ENCODE peak calls at places on chromosomes 11 and 22, in ten cellular contexts. G is left colon; J is pulmonary artery endothelial cell; W is cardiac muscle cell; V is iPS-NIHi11; B is hypothalamus; P is NT2/D1; N is LoVo; D is neural crest cell; Z is CD4-positive, alpha-beta memory T cell. F is an unnamed sample.

GRCh38 chr22:21796863-21797262 is 61.3 kb upstream of the YPEL1 start:
- DNase-seq in G (no peak), J (no peak), W (no peak), V (peak), B (no peak), P (no peak), N (no peak), D (no peak), Z (no peak), F (no peak)

GRCh38 chr11:92707173-92707619 is 262.3 kb upstream of the MTNR1B start:
- DNase-seq in G (no peak), J (no peak), W (no peak), V (no peak), B (no peak), P (no peak), N (no peak), D (no peak), Z (no peak), F (no peak)

GRCh38 chr22:37476389-37477329 is 9.5 kb downstream of the MFNG start:
- DNase-seq in G (no peak), J (no peak), W (no peak), V (no peak), B (no peak), P (no peak), N (no peak), D (no peak), Z (no peak), F (no peak)

GRCh38 chr11:62592216-62592815 is 993 bp upstream of the TUT1 start:
- DNase-seq in G (no peak), J (no peak), W (no peak), V (peak), B (no peak), P (no peak), N (no peak), D (no peak), Z (no peak), F (no peak)

GRCh38 chr11:38402063-38402462 is 1804.0 kb upstream of the RAG2 start:
- DNase-seq in G (no peak), J (no peak), W (no peak), V (no peak), B (no peak), P (no peak), N (no peak), D (no peak), Z (no peak), F (no peak)

GRCh38 chr22:20249797-20250354 is 18.2 kb downstream of the RTN4R start:
- DNase-seq in G (no peak), J (no peak), W (no peak), V (no peak), B (peak), P (no peak), N (no peak), D (no peak), Z (no peak), F (no peak)

GRCh38 chr22:49999063-49999900 is 13.3 kb downstream of the IL17REL start:
- DNase-seq in G (peak), J (no peak), W (peak), V (peak), B (no peak), P (no peak), N (no peak), D (peak), Z (no peak), F (peak)

GRCh38 chr11:74877132-74877531 is 71.8 kb downstream of the XRRA1 start:
- DNase-seq in G (no peak), J (no peak), W (no peak), V (no peak), B (no peak), P (peak), N (no peak), D (no peak), Z (no peak), F (no peak)

GRCh38 chr11:122789916-122790315 is 48.4 kb upstream of the CRTAM start:
- DNase-seq in G (no peak), J (no peak), W (no peak), V (no peak), B (no peak), P (no peak), N (no peak), D (no peak), Z (no peak), F (no peak)

GRCh38 chr22:20645954-20646353 is 128.0 kb upstream of the SERPIND1 start:
- DNase-seq in G (no peak), J (no peak), W (no peak), V (no peak), B (no peak), P (no peak), N (no peak), D (no peak), Z (no peak), F (peak)

GRCh38 chr22:29904020-29904419 is 21.0 kb downstream of the MTMR3 start:
- DNase-seq in G (no peak), J (no peak), W (no peak), V (no peak), B (no peak), P (no peak), N (no peak), D (no peak), Z (no peak), F (no peak)

GRCh38 chr11:13313005-13313819 is 35.6 kb downstream of the BMAL1 start:
- DNase-seq in G (no peak), J (no peak), W (no peak), V (no peak), B (no peak), P (no peak), N (no peak), D (no peak), Z (no peak), F (no peak)

GRCh38 chr11:45109400-45109799 is 37.0 kb upstream of the PRDM11 start:
- DNase-seq in G (no peak), J (no peak), W (no peak), V (no peak), B (no peak), P (no peak), N (no peak), D (no peak), Z (no peak), F (no peak)

GRCh38 chr11:83511646-83512045 is 225.5 kb upstream of the CCDC90B start:
- DNase-seq in G (no peak), J (no peak), W (no peak), V (no peak), B (no peak), P (no peak), N (no peak), D (no peak), Z (no peak), F (peak)

GRCh38 chr11:1644601-1645356 is 15.2 kb downstream of the KRTAP5-5 start:
- DNase-seq in G (no peak), J (no peak), W (no peak), V (no peak), B (no peak), P (no peak), N (no peak), D (no peak), Z (no peak), F (no peak)

GRCh38 chr11:115623021-115623451 is 118.8 kb upstream of the CADM1 start:
- DNase-seq in G (peak), J (no peak), W (peak), V (no peak), B (no peak), P (no peak), N (peak), D (no peak), Z (no peak), F (no peak)

GRCh38 chr11:112440518-112440917 is 179.9 kb upstream of the PLET1 start:
- DNase-seq in G (no peak), J (no peak), W (no peak), V (peak), B (no peak), P (peak), N (no peak), D (no peak), Z (no peak), F (peak)

GRCh38 chr11:70105369-70105754 is 27.2 kb downstream of the ANO1 start:
- DNase-seq in G (no peak), J (no peak), W (no peak), V (no peak), B (no peak), P (no peak), N (no peak), D (no peak), Z (no peak), F (no peak)

GRCh38 chr11:18853086-18853720 is 61.6 kb upstream of the PTPN5 start:
- DNase-seq in G (no peak), J (no peak), W (peak), V (peak), B (no peak), P (peak), N (peak), D (no peak), Z (no peak), F (peak)

GRCh38 chr11:28346209-28346608 is 238.0 kb downstream of the METTL15 start:
- DNase-seq in G (no peak), J (no peak), W (no peak), V (no peak), B (no peak), P (no peak), N (peak), D (no peak), Z (no peak), F (no peak)

GRCh38 chr11:121372671-121373429 is 79.3 kb upstream of the SORL1 start:
- DNase-seq in G (no peak), J (no peak), W (no peak), V (peak), B (no peak), P (peak), N (no peak), D (no peak), Z (peak), F (peak)

GRCh38 chr11:127000291-127000968 is at the start of gene KIRREL3:
- DNase-seq in G (no peak), J (no peak), W (peak), V (peak), B (peak), P (no peak), N (no peak), D (peak), Z (no peak), F (peak)

GRCh38 chr11:116790167-116791001 is 1.3 kb downstream of the APOA5 start:
- DNase-seq in G (no peak), J (no peak), W (no peak), V (no peak), B (no peak), P (no peak), N (no peak), D (no peak), Z (no peak), F (no peak)

GRCh38 chr22:46934746-46935491 is 172.5 kb downstream of the TBC1D22A start:
- DNase-seq in G (no peak), J (peak), W (no peak), V (no peak), B (no peak), P (no peak), N (peak), D (no peak), Z (no peak), F (no peak)

GRCh38 chr11:128719556-128719824 is 25.6 kb downstream of the FLI1 start:
- DNase-seq in G (no peak), J (no peak), W (no peak), V (no peak), B (no peak), P (no peak), N (no peak), D (no peak), Z (no peak), F (no peak)

GRCh38 chr11:74694536-74694935 is 36.7 kb downstream of the CHRDL2 start:
- DNase-seq in G (no peak), J (no peak), W (no peak), V (no peak), B (no peak), P (no peak), N (no peak), D (no peak), Z (no peak), F (no peak)

GRCh38 chr11:3816673-3817072 is 8.3 kb downstream of the PGAP2 start:
- DNase-seq in G (no peak), J (no peak), W (no peak), V (peak), B (no peak), P (no peak), N (no peak), D (no peak), Z (no peak), F (no peak)

GRCh38 chr11:61756452-61757212 is 4.2 kb downstream of the MYRF start:
- DNase-seq in G (peak), J (no peak), W (no peak), V (no peak), B (no peak), P (no peak), N (peak), D (no peak), Z (no peak), F (no peak)

GRCh38 chr11:116842909-116843308 is 5.5 kb upstream of the APOA1 start:
- DNase-seq in G (no peak), J (no peak), W (no peak), V (no peak), B (no peak), P (no peak), N (no peak), D (no peak), Z (no peak), F (no peak)

GRCh38 chr22:24563246-24563645 is 7.4 kb downstream of the SNRPD3 start:
- DNase-seq in G (no peak), J (no peak), W (no peak), V (no peak), B (no peak), P (no peak), N (no peak), D (no peak), Z (no peak), F (no peak)

GRCh38 chr22:27937453-27937852 is 18.4 kb upstream of the PITPNB start:
- DNase-seq in G (no peak), J (no peak), W (no peak), V (no peak), B (no peak), P (no peak), N (no peak), D (no peak), Z (no peak), F (no peak)

GRCh38 chr11:11345099-11345498 is 8.0 kb downstream of the CSNK2A3 start:
- DNase-seq in G (no peak), J (no peak), W (no peak), V (no peak), B (no peak), P (no peak), N (no peak), D (no peak), Z (no peak), F (no peak)

GRCh38 chr22:34429314-34429713 is 509.0 kb upstream of the LARGE1 start:
- DNase-seq in G (no peak), J (no peak), W (no peak), V (no peak), B (no peak), P (no peak), N (no peak), D (no peak), Z (no peak), F (no peak)